ENCODE peak calls at places on chromosomes 2 and 18, in six cellular contexts. D is right cardiac atrium, C is psoas muscle, Q is mesenchymal stem cell, S is SK-N-SH, I is AG04450. V is an unnamed sample.

GRCh38 chr2:88698027-88698413 is 6.5 kb downstream of the RPIA start:
- DNase-seq in D (no peak), C (no peak), Q (no peak), S (no peak), I (no peak), V (no peak)

GRCh38 chr2:112881217-112882000 is 29.6 kb upstream of the IL37 start:
- DNase-seq in D (peak), C (no peak), Q (peak), S (no peak), I (peak), V (peak)

GRCh38 chr2:10374362-10374943 is 71.7 kb downstream of the HPCAL1 start:
- DNase-seq in D (no peak), C (no peak), Q (no peak), S (no peak), I (no peak), V (no peak)

GRCh38 chr2:67625671-67626070 is 228.5 kb downstream of the ETAA1 start:
- DNase-seq in D (no peak), C (no peak), Q (peak), S (no peak), I (no peak), V (no peak)

GRCh38 chr2:110885256-110885655 is 152.9 kb downstream of the ACOXL start:
- DNase-seq in D (no peak), C (no peak), Q (no peak), S (no peak), I (no peak), V (no peak)

GRCh38 chr18:62832282-62832681 is 116.9 kb downstream of the PHLPP1 start:
- DNase-seq in D (no peak), C (no peak), Q (no peak), S (peak), I (no peak), V (no peak)

GRCh38 chr2:218964041-218964771 is 4.7 kb downstream of the CDK5R2 start:
- DNase-seq in D (no peak), C (no peak), Q (peak), S (peak), I (peak), V (no peak)

GRCh38 chr2:31333527-31334183 is 80.9 kb downstream of the XDH start:
- DNase-seq in D (peak), C (peak), Q (peak), S (peak), I (peak), V (peak)

GRCh38 chr2:118474151-118474561 is 373.3 kb downstream of the EN1 start:
- DNase-seq in D (no peak), C (no peak), Q (no peak), S (no peak), I (no peak), V (no peak)

GRCh38 chr2:101803945-101804696 is 106.6 kb downstream of the MAP4K4 start:
- DNase-seq in D (no peak), C (no peak), Q (no peak), S (peak), I (no peak), V (no peak)

DNA sequence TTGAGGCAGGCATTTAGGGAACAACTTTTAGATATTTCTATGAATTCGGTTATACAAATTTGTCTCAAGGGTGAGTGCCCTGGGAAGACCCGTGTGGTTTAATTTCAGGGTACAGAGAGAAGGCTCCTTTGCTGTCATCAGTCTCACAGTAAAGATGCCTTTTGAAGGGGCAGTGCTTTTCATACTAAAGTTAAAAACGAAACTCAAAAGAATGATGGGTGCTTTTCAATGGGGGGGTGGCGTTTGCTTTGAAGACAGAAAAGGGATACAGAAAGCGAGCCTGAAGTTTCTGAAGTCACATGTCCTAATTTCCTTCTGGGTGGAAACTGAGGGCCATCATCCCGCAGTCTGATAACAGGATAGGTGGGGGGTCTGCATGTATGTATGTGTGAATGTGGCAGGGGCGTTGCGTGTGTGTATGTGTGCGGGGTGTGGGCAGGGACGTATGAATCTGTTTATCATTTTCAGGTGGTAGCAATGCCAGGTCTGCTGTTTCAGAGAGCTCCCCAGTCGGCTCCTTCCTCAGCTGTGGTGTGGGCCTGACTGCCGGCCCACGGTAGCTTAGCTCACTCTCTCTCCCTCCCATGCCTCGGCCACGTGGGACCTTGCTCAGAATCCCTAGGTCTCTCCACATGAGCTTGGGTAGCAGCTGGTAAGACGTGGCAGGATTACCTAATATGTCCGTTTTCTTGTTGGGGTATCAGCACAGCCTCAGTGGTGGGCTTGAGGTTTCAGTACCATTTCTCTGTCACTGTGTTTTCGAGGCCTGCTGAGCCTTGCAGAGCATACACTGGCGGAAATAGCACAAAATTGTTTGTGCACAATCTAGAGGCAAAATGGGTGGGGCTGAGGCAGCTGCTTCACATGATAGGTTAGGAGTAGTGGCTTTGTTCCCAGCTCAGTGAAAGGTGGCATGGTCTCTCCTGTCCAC is 32.7 kb downstream of the ARHGAP25 start:
- DNase-seq in D (no peak), C (no peak), Q (no peak), S (no peak), I (no peak), V (peak)
- H3K4me3 ChIP-seq in D (no peak), C (no peak), Q (no peak), S (no peak), I (no peak), V (peak)

DNA sequence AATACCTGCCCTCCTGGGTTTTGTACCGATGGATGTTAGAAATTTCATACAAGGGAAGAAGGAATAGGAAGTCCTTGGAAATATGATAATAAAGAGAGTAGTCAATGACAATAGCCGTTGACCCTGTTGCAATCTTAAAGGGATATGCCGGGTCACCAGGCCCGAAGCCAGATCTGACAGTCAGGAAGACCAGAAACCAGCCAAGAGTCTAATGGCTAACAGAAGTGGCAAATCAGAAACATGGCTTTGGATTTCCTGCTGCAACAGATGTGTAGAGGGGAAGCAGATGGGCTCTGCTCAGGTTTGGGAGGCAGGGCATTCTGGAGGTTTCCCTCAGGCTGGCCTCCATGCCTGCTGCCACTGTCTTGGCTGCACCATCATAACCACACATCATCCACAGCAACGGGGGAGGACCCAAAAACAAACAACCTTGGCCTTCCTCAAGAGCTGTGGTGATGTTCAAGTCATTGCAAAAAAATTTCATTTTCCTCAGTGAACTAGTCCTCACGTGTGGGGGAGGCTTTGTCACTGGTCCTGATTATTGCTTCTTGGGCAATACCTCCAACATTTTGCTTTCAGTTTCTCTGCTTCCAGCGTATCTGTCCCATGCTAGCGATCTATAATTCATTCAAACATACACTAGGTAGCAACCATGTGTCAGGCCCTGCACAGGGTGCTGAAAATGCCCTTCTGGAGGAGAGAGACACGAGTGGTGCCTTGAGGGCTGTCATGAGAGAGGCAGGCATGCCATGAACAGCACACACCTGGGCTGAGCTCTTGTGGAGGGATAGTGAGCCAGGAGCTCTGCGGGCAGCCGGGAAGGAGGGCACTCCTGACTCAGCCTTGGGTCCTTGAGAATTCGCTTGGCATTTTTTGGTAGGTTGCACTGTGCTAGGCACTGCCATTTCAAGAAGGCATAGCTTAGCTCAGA is 48.2 kb upstream of the LGALSL start:
- DNase-seq in D (peak), C (peak), Q (peak), S (no peak), I (no peak), V (no peak)
- H3K4me3 ChIP-seq in D (no peak), C (no peak), Q (no peak), S (no peak), I (no peak), V (no peak)

DNA sequence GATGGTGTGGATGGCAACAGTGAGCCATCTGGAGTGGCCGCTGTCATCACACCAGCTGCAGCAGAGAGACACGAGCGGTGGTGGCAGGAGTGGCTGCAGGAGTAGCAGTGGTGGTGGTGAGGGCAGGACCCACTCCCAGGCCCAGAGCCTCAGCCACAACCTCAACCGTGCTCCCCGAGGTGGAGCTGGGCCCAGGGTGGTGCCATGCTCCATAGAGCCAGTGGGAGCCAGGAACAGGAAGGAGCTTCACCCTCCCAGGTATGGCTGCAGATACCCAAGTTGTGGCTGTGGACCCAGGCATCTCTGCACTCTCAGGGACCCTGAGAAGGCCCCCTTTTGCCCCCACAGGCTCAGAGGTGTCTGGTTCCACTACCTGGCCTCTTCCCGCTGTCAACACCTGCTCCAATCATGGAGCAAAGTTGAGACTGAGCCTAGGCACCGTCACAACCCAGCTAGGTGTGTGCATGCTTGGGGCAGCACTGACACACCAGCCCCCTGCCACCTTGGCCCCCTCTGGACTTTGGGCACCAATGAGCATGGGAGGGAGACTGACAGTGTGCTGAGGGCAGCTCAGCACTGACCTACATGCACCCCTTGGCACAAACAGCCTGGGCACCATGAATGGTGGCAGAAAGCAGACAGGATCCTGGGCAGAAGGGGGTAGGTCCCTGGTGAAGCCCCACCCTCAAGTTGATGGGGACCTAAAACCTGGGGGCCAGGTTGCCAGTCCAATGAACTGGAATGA is 188.9 kb downstream of the NDUFA10 start:
- DNase-seq in D (no peak), C (no peak), Q (no peak), S (no peak), I (no peak), V (no peak)
- H3K4me3 ChIP-seq in D (no peak), C (no peak), Q (no peak), S (no peak), I (no peak), V (no peak)

GRCh38 chr2:51693640-51694039 is 661.7 kb upstream of the NRXN1 start:
- DNase-seq in D (no peak), C (no peak), Q (no peak), S (no peak), I (no peak), V (no peak)
- H3K4me3 ChIP-seq in D (no peak), C (no peak), Q (no peak), S (no peak), I (no peak), V (no peak)

DNA sequence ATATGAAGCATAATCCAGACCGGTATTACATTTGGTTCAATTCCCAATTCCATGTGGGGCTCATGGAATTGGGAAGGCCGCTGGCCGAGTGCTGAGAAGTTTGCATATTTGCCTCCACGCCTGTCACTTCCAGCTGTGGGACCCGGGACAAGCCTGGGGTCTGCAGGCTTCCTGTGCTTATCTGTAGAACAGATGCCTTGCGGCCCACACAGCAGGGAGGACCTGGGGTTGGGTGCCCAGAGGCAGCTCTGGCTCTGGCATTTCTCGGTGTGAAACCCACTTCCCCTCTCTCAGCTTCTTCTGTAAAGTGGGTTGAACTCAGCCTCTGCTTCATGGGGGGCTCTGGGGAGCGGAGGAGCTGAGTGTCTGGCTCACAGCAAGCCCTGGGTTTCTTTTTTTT is 97.9 kb downstream of the SH3BP4 start:
- DNase-seq in D (no peak), C (no peak), Q (no peak), S (peak), I (no peak), V (no peak)
- H3K4me3 ChIP-seq in D (no peak), C (no peak), Q (no peak), S (no peak), I (no peak), V (no peak)

GRCh38 chr18:9147440-9148238 is 11.1 kb downstream of the ANKRD12 start:
- DNase-seq in D (no peak), C (no peak), Q (peak), S (peak), I (no peak), V (no peak)
- H3K4me3 ChIP-seq in D (no peak), C (no peak), Q (no peak), S (no peak), I (no peak), V (no peak)

GRCh38 chr18:58264846-58265245 is 220.8 kb downstream of the NEDD4L start:
- DNase-seq in D (no peak), C (no peak), Q (no peak), S (no peak), I (no peak), V (no peak)

GRCh38 chr18:58263733-58264469 is 219.9 kb downstream of the NEDD4L start:
- DNase-seq in D (no peak), C (no peak), Q (peak), S (no peak), I (no peak), V (no peak)

GRCh38 chr18:58262581-58262980 is 218.6 kb downstream of the NEDD4L start:
- DNase-seq in D (no peak), C (no peak), Q (no peak), S (no peak), I (no peak), V (no peak)

GRCh38 chr18:58266291-58266690 is 222.3 kb downstream of the NEDD4L start:
- DNase-seq in D (no peak), C (no peak), Q (no peak), S (no peak), I (no peak), V (no peak)

DNA sequence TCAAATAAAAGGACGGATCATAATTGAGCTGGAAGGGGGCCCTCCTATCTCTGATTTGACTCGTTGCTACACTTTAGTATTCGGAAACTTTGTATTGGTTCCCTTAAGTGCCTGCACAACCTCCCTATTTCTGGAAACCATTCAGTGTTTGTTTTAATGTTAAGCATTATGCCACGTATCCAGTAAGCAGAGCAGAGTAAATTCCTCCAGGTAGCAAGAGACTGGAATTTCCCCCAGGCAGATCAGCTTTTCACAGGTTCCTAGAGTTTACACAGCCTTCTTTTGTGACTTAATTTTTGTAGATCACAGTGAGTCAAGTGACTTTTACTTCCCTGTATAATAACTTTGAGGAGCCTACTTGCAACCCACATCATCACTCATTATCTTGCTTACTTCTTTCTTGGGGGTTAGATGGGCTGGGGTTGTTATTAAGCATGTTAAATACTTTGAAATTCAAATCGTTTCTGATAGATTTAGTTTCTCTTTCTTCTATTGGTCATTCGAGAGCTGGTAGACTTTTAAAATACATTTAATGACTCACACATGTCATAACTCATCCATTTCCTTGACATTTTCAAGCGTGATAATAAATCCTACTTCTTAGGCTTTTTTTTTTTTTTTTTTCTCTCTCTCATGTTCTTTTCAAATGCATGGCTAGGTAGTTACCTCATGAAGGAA is 219.2 kb downstream of the NEDD4L start:
- DNase-seq in D (no peak), C (no peak), Q (peak), S (no peak), I (no peak), V (no peak)
- H3K4me3 ChIP-seq in D (no peak), C (peak), Q (no peak), S (no peak), I (no peak), V (no peak)

V was measured in GM12864.